ENCODE peak calls at places on chromosomes 11 and 22, in five cellular contexts. V, L, J, G and I are unnamed samples.
A peak's percentile ranks its signal among the peaks of the same experiment; 100 is the strongest.

GRCh38 chr11:63966444-63966843 is 8.0 kb upstream of the COX8A start:
- DNase-seq in V (no peak), L (no peak), J (no peak), G (no peak), I (no peak)

GRCh38 chr11:1459219-1459575 is 27.4 kb downstream of the MOB2 start:
- DNase-seq in V (no peak), L (no peak), J (no peak), G (no peak), I (no peak)

GRCh38 chr11:46345881-46346484 is 1.3 kb upstream of the DGKZ start:
- DNase-seq in V (no peak), L (no peak), J (no peak), G (no peak), I (no peak)

GRCh38 chr11:66619080-66619554 is 2.7 kb downstream of the RBM14 start:
- DNase-seq in V (no peak), L (peak; percentile 60), J (no peak), G (no peak), I (peak; percentile 24)

GRCh38 chr11:78733031-78733430 is 158.4 kb upstream of the NARS2 start:
- DNase-seq in V (no peak), L (no peak), J (no peak), G (no peak), I (no peak)

GRCh38 chr11:90448280-90448679 is 225.4 kb upstream of the CHORDC1 start:
- DNase-seq in V (no peak), L (no peak), J (no peak), G (no peak), I (no peak)

GRCh38 chr11:1299621-1300020 is 9.8 kb downstream of the TOLLIP start:
- DNase-seq in V (peak; percentile 43), L (no peak), J (peak; percentile 5), G (no peak), I (peak; percentile 39)

GRCh38 chr11:73914284-73914683 is 36.5 kb upstream of the DNAJB13 start:
- DNase-seq in V (no peak), L (no peak), J (no peak), G (no peak), I (no peak)

GRCh38 chr22:35430897-35431322 is 31.0 kb downstream of the MCM5 start:
- DNase-seq in V (peak; percentile 94), L (peak; percentile 88), J (peak; percentile 65), G (peak; percentile 81), I (peak; percentile 88)

GRCh38 chr11:94175545-94175944 is 46.9 kb downstream of the PANX1 start:
- DNase-seq in V (no peak), L (peak; percentile 46), J (no peak), G (no peak), I (no peak)

GRCh38 chr11:34651551-34651950 is 30.7 kb downstream of the EHF start:
- DNase-seq in V (no peak), L (peak; percentile 43), J (no peak), G (no peak), I (no peak)

GRCh38 chr11:57779275-57779674 is 17.7 kb downstream of the CTNND1 start:
- DNase-seq in V (no peak), L (peak; percentile 45), J (no peak), G (peak; percentile 18), I (peak; percentile 65)

GRCh38 chr11:12005476-12005875 is 3.0 kb downstream of the DKK3 start:
- DNase-seq in V (no peak), L (no peak), J (no peak), G (no peak), I (no peak)

GRCh38 chr11:12007769-12008737 is at the start of gene DKK3:
- DNase-seq in V (peak; percentile 42), L (no peak), J (no peak), G (no peak), I (no peak)

GRCh38 chr11:12008790-12009616 is 577 bp upstream of the DKK3 start:
- DNase-seq in V (peak; percentile 63), L (no peak), J (no peak), G (no peak), I (peak; percentile 42)

GRCh38 chr11:12006552-12007229 is 1.7 kb downstream of the DKK3 start:
- DNase-seq in V (no peak), L (no peak), J (no peak), G (no peak), I (no peak)

GRCh38 chr11:12007230-12007593 is 1.2 kb downstream of the DKK3 start:
- DNase-seq in V (no peak), L (no peak), J (no peak), G (no peak), I (no peak)
- H3K27ac ChIP-seq in V (no peak overlapping the region), L (no peak overlapping the region), J (no peak overlapping the region), G (peak overlapping the region; percentile 92), I (no peak overlapping the region)

GRCh38 chr22:25420925-25421904 is 143.3 kb upstream of the GRK3 start:
- DNase-seq in V (no peak), L (no peak), J (no peak), G (no peak), I (peak; percentile 39)

GRCh38 chr22:25417792-25418191 is 146.7 kb upstream of the GRK3 start:
- DNase-seq in V (no peak), L (no peak), J (no peak), G (no peak), I (no peak)

GRCh38 chr22:25413620-25414019 is 150.9 kb upstream of the GRK3 start:
- DNase-seq in V (no peak), L (no peak), J (no peak), G (no peak), I (no peak)

GRCh38 chr22:25420471-25420924 is 144.0 kb upstream of the GRK3 start:
- DNase-seq in V (no peak), L (no peak), J (no peak), G (no peak), I (no peak)

DNA sequence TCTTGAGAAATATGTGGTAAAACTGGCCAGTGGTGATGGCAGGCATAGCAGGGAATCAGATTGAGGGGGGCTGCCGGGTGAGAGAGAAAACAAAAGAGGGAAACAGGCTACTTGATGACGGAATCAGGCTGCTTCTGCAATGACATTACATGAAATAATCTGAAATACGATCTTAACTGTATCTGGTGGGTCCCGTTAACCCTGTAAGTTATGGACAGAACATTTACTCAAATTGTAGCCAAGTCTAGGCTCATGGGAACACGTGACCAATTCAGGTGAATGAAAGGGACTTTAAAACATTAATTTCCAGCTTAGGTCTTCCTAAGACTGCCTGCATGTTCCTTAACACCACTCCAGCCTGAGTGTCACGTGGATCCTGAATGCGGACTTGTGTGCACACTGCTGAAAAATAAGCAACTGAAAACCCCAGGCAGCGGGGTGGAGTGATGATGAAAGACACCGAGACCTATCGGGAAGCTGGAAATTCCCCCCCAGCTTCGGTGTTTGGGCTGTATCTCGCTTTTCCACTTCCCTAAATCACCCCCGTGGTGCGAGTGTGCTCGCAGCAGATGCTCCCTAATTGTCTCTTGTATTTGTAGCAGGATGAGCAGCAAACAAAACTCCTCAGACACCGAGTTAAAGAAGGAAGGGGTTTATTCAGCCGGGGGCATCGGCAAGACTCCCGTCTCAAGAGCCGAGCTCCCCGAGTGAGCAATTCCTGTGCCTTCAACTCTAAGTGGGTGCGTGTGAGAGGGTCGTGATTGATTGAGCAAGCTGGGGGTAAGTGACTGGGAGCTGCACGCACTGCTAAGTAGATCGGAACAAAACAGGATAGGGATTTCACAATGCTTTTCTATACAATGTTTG is 145.0 kb upstream of the GRK3 start:
- DNase-seq in V (no peak), L (peak; percentile 38), J (no peak), G (peak; percentile 56), I (peak; percentile 75)
- H3K27me3 ChIP-seq in V (peaks cover 2% of the 10 kb centered on the region), L (peaks cover 65% of the 10 kb centered on the region), J (peaks cover 13% of the 10 kb centered on the region), G (no peaks in the 10 kb centered on the region), I (no peaks in the 10 kb centered on the region)

GRCh38 chr11:96159968-96160367 is 183.0 kb downstream of the MAML2 start:
- DNase-seq in V (no peak), L (no peak), J (no peak), G (no peak), I (no peak)

GRCh38 chr11:96167787-96168186 is 175.2 kb downstream of the MAML2 start:
- DNase-seq in V (no peak), L (no peak), J (no peak), G (no peak), I (no peak)

GRCh38 chr11:96167233-96167632 is 175.8 kb downstream of the MAML2 start:
- DNase-seq in V (no peak), L (no peak), J (no peak), G (no peak), I (no peak)

GRCh38 chr11:96161271-96162089 is 181.5 kb downstream of the MAML2 start:
- DNase-seq in V (no peak), L (peak; percentile 51), J (no peak), G (no peak), I (no peak)

DNA sequence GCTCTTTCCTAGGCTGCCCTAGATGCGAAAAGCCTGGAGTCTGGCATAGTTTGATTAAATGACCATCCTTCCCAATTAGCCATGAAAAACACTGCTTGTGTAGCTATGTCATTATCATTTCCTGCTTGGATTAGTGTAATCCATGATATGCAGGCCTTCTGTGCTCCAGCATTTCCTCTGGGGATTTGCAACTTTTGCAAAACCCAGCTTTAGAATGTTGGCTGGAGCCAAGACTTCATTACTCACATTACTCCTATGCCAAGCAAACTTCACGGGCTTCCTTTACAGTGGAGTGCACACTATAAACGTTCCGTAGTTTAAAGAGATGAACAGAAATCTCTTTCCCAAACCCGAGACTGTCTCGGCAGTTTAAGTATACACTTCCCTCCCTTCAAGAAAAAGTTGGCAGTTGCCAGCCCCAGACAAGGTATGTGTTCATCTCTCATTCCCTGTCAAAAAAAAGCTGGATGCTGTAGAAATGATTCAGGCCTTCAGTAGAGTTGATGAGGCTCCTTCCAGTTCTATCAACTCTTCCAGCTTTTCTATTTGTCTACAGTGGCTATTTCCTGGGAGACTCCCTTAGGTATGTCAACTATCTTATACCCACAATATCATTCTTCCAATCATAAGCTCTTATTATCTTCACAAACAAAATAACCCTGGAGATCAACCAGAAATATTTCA is 180.0 kb downstream of the MAML2 start:
- DNase-seq in V (no peak), L (peak; percentile 82), J (no peak), G (peak; percentile 25), I (no peak)
- H3K4me3 ChIP-seq in V (no peak overlapping the region), L (no peak overlapping the region), J (no peak overlapping the region), G (no peak overlapping the region), I (no peak overlapping the region)

GRCh38 chr11:116891746-116892145 is 54.3 kb upstream of the APOA1 start:
- DNase-seq in V (no peak), L (no peak), J (no peak), G (no peak), I (no peak)

GRCh38 chr11:116887909-116888556 is 50.6 kb upstream of the APOA1 start:
- DNase-seq in V (no peak), L (peak; percentile 44), J (no peak), G (no peak), I (no peak)

GRCh38 chr11:116890193-116890592 is 52.8 kb upstream of the APOA1 start:
- DNase-seq in V (no peak), L (no peak), J (no peak), G (no peak), I (no peak)

GRCh38 chr11:116890607-116891006 is 53.2 kb upstream of the APOA1 start:
- DNase-seq in V (no peak), L (no peak), J (no peak), G (no peak), I (no peak)

DNA sequence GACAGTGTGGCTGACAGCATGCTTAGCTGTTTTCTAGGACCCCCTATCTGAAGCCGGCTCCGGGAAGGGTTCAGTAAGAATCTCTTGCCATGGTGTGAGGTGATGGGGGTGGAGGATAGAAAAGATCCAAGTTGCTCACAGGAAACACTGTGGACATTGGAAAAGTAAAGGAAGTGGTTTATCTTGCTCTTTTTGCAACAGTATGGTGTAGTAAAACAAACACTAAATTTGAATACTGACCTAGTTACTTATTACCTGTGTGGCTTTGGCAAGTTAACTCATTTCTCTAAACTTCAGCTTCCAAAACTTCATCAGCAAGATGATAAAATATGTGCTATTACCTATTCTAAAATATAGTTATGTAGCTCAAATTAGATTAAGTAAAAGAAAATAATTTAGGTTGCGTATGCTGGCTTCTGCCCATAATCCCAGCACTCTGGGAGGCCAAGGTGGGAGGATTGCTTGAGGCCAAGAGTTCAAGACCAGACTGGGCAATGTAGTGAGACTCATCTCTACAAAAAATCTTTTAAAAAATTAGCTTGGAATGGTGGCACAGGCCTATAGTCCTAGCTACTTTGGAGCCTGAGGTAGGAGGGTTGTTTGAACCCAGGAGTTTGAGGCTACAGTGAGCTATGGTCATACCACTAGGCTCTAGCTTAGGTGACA is 51.6 kb upstream of the APOA1 start:
- DNase-seq in V (no peak), L (no peak), J (no peak), G (no peak), I (no peak)
- H3K27ac ChIP-seq in V (no peak overlapping the region), L (no peak overlapping the region), J (no peak overlapping the region), G (peak overlapping the region; percentile 78), I (no peak overlapping the region)